ENCODE peak calls at places on chromosomes 1 and 21, in seven cellular contexts. M is lower lobe of right lung, G is pancreas, D is MM.1S, A is uterus, F is PC-3, O is adrenal gland. H is an unnamed sample.
A peak's percentile ranks its signal among the peaks of the same experiment; 100 is the strongest.

GRCh38 chr1:209241481-209241880 is 342.0 kb upstream of the CAMK1G start:
- DNase-seq in M (no peak), G (no peak), D (no peak), A (no peak), F (no peak), O (no peak), H (no peak)

GRCh38 chr1:85240174-85240601 is 19.3 kb downstream of the C1orf52 start:
- DNase-seq in M (no peak), G (no peak), D (no peak), A (no peak), F (peak; percentile 51), O (peak; percentile 17), H (peak; percentile 42)

GRCh38 chr1:184272178-184272866 is 114.5 kb upstream of the C1orf21 start:
- DNase-seq in M (no peak), G (no peak), D (no peak), A (no peak), F (no peak), O (no peak), H (no peak)

GRCh38 chr1:84398175-84398574 is at the start of gene DNASE2B:
- DNase-seq in M (no peak), G (no peak), D (no peak), A (no peak), F (no peak), O (no peak), H (no peak)

GRCh38 chr1:37143818-37144217 is 109.5 kb upstream of the GRIK3 start:
- DNase-seq in M (no peak), G (no peak), D (no peak), A (no peak), F (no peak), O (no peak), H (no peak)

GRCh38 chr1:151072224-151072623 is 1.7 kb downstream of the GABPB2 start:
- DNase-seq in M (no peak), G (no peak), D (no peak), A (no peak), F (no peak), O (no peak), H (no peak)

GRCh38 chr1:54553781-54554313 is 5.8 kb downstream of the ACOT11 start:
- DNase-seq in M (no peak), G (no peak), D (no peak), A (peak; percentile 1), F (no peak), O (no peak), H (no peak)

GRCh38 chr1:2315711-2316450 is 75.5 kb downstream of the MORN1 start:
- DNase-seq in M (no peak), G (no peak), D (no peak), A (no peak), F (no peak), O (no peak), H (no peak)

GRCh38 chr1:207807395-207808321 is 55.8 kb downstream of the CD46 start:
- DNase-seq in M (peak; percentile 67), G (peak; percentile 75), D (peak; percentile 54), A (no peak), F (no peak), O (no peak), H (peak; percentile 46)

GRCh38 chr1:25614466-25615171 is 2.0 kb upstream of the MAN1C1 start:
- DNase-seq in M (no peak), G (no peak), D (no peak), A (no peak), F (no peak), O (no peak), H (no peak)

GRCh38 chr21:33978585-33978984 is 63.0 kb upstream of the ATP5PO start:
- DNase-seq in M (no peak), G (no peak), D (no peak), A (no peak), F (no peak), O (no peak), H (no peak)

GRCh38 chr1:32991819-32992488 is 27.3 kb upstream of the RNF19B start:
- DNase-seq in M (no peak), G (no peak), D (no peak), A (no peak), F (no peak), O (no peak), H (no peak)

GRCh38 chr1:32939655-32940371 is 24.8 kb downstream of the RNF19B start:
- DNase-seq in M (no peak), G (no peak), D (no peak), A (peak; percentile 76), F (peak; percentile 79), O (no peak), H (peak; percentile 91)

GRCh38 chr21:30620080-30620479 is 347 bp upstream of the KRTAP20-4 start:
- DNase-seq in M (no peak), G (no peak), D (no peak), A (no peak), F (peak; percentile 86), O (no peak), H (no peak)

GRCh38 chr21:41411449-41412089 is 14.5 kb upstream of the MX1 start:
- DNase-seq in M (peak; percentile 86), G (peak; percentile 54), D (no peak), A (no peak), F (peak; percentile 40), O (no peak), H (peak; percentile 28)

GRCh38 chr1:46175243-46175642 is 356 bp downstream of the TSPAN1 start:
- DNase-seq in M (no peak), G (no peak), D (no peak), A (no peak), F (no peak), O (no peak), H (no peak)

GRCh38 chr1:17220287-17220686 is 15.4 kb downstream of the PADI1 start:
- DNase-seq in M (no peak), G (no peak), D (no peak), A (no peak), F (no peak), O (no peak), H (no peak)

GRCh38 chr1:17225140-17225539 is 20.2 kb downstream of the PADI1 start:
- DNase-seq in M (no peak), G (no peak), D (no peak), A (no peak), F (no peak), O (no peak), H (no peak)

GRCh38 chr1:17227358-17227915 is 21.5 kb upstream of the PADI3 start:
- DNase-seq in M (no peak), G (no peak), D (no peak), A (no peak), F (no peak), O (no peak), H (no peak)

GRCh38 chr1:17222557-17222956 is 17.6 kb downstream of the PADI1 start:
- DNase-seq in M (no peak), G (no peak), D (no peak), A (no peak), F (no peak), O (no peak), H (no peak)

GRCh38 chr1:17224434-17224833 is 19.5 kb downstream of the PADI1 start:
- DNase-seq in M (no peak), G (no peak), D (no peak), A (no peak), F (no peak), O (no peak), H (no peak)
- H3K27me3 ChIP-seq in M (peaks cover 5% of the 10 kb centered on the region), G (no peaks in the 10 kb centered on the region), D (peaks cover 92% of the 10 kb centered on the region), A (no peaks in the 10 kb centered on the region), F (no peaks in the 10 kb centered on the region), O (no peaks in the 10 kb centered on the region), H (no peaks in the 10 kb centered on the region)

DNA sequence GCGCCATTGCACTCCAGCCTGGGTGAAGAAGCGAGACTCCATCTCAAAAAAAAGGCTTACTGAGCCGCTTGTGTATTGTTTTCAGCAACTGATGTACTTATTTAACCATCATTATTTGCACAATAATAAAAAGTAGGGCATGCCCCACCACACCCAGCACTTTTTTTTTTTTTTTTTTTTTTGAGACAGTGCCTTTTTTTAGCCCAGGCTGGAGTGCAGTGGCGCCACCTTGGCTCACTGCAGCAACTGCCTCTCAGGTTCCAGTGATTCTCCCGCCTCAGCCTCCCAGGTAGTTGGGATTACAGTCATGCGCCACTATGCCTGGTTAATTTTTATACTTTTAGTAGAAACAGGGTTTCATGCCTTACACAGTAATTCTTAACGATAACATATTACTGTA is 12.2 kb upstream of the TRNAU1AP start:
- DNase-seq in M (no peak), G (no peak), D (no peak), A (no peak), F (peak; percentile 46), O (no peak), H (no peak)
- TF ChIP-seq CTCF in M (no peak), G (no peak), D (peak; percentile 6), A (no peak), F (peak; percentile 59), O (no peak), H (no peak)

GRCh38 chr1:212606042-212606733 is 2.4 kb upstream of the ATF3 start:
- DNase-seq in M (no peak), G (no peak), D (no peak), A (no peak), F (no peak), O (no peak), H (peak; percentile 13)

GRCh38 chr1:212607206-212607923 is 1.2 kb upstream of the ATF3 start:
- DNase-seq in M (peak; percentile 57), G (peak; percentile 71), D (peak; percentile 82), A (peak; percentile 49), F (peak; percentile 43), O (peak; percentile 28), H (peak; percentile 17)

GRCh38 chr1:212607924-212608208 is 695 bp upstream of the ATF3 start:
- DNase-seq in M (no peak), G (no peak), D (no peak), A (no peak), F (no peak), O (no peak), H (no peak)

GRCh38 chr1:212606734-212607205 is 1.8 kb upstream of the ATF3 start:
- DNase-seq in M (peak; percentile 91), G (peak; percentile 77), D (peak; percentile 74), A (peak; percentile 63), F (peak; percentile 63), O (peak; percentile 26), H (peak; percentile 69)

DNA sequence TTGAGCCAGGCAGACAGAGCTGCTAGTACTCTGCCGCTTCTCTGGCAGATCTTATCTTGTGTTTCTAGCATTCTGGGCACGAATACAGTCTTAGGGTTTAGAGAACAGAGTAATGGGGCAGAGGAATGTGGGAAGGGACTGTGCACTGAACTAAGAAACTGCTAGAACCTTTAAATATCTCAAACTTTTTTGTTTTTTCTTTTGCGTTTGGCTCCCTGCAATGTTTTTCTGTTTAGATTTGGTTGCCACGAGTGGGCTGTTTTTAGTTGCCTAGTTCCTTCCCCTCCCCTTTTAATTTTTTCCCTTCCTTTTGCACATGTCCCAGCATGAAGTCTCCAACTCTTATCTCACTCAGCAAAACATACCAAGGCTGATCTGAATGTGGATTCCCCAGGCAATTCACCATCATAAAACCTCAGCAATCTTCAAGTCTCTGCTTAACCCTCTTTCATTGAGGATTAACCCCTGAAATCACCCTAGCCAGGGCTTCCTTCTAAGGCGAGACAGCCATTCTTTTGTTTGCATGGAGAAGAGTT is 3.1 kb upstream of the ATF3 start:
- DNase-seq in M (no peak), G (no peak), D (no peak), A (no peak), F (no peak), O (no peak), H (peak; percentile 89)
- H3K27me3 ChIP-seq in M (peaks cover 17% of the 10 kb centered on the region), G (no peaks in the 10 kb centered on the region), D (peaks cover 17% of the 10 kb centered on the region), A (no peaks in the 10 kb centered on the region), F (peaks cover 40% of the 10 kb centered on the region), O (peaks cover 22% of the 10 kb centered on the region), H (peaks cover 6% of the 10 kb centered on the region)

DNA sequence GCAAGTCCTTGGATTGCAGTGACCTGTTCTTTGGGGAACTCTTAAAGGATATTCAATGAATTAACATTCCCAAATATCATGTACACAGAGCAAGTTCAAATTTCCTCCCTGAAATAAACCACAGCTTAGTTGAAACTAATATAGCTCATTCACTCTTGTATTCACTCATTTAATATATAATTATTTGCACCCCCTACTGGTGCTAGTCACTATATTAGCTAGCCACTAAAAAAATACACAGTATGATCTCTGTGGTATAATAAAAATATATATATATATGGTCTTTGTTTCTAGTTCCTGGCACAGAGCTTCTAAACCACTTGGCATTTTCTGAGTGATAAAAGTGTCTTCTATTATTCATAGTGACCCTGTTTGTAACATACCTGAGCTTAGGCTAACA is 177.3 kb upstream of the LYPLAL1 start:
- DNase-seq in M (no peak), G (no peak), D (no peak), A (no peak), F (peak; percentile 41), O (no peak), H (peak; percentile 15)
- TF ChIP-seq CTCF in M (no peak), G (no peak), D (no peak), A (peak; percentile 14), F (peak; percentile 60), O (no peak), H (no peak)